ENCODE peak calls at places on chromosomes 11 and 22, in four cellular contexts. K is left ventricle myocardium inferior, U is kidney, X is A549. F is an unnamed sample.
A peak's percentile ranks its signal among the peaks of the same experiment; 100 is the strongest.

GRCh38 chr22:23827351-23827995 is 11.3 kb downstream of the DERL3 start:
- DNase-seq in X (no peak), K (no peak), U (peak; percentile 41), F (no peak)

GRCh38 chr11:97015327-97015726 is 625.5 kb downstream of the JRKL start:
- DNase-seq in K (no peak), U (no peak), X (no peak), F (no peak)

GRCh38 chr11:61791737-61792309 is 576 bp downstream of the TMEM258 start:
- DNase-seq in U (peak; percentile 76), X (peak; percentile 82), K (peak; percentile 32), F (peak; percentile 82)

GRCh38 chr11:46055371-46055770 is 65.9 kb downstream of the PHF21A start:
- DNase-seq in K (no peak), X (no peak), U (no peak), F (peak; percentile 82)

GRCh38 chr11:59801981-59802638 is 8.5 kb downstream of the MRPL16 start:
- DNase-seq in K (no peak), X (no peak), U (no peak), F (no peak)

GRCh38 chr11:26442131-26442530 is 110.2 kb downstream of the ANO3 start:
- DNase-seq in U (no peak), X (no peak), K (no peak), F (peak; percentile 59)

GRCh38 chr11:35658028-35658948 is 4.3 kb upstream of the TRIM44 start:
- DNase-seq in K (no peak), X (no peak), U (no peak), F (no peak)

GRCh38 chr11:34457607-34458006 is 18.9 kb downstream of the CAT start:
- DNase-seq in K (no peak), X (no peak), U (no peak), F (no peak)

GRCh38 chr11:17845431-17845881 is 110.9 kb downstream of the KCNC1 start:
- DNase-seq in X (no peak), U (no peak), K (no peak), F (peak; percentile 58)

GRCh38 chr22:41939981-41940852 is 6.7 kb downstream of the CENPM start:
- DNase-seq in K (no peak), U (peak; percentile 86), X (no peak), F (no peak)

GRCh38 chr11:130076774-130077481 is 7.2 kb downstream of the APLP2 start:
- DNase-seq in K (no peak), X (no peak), U (no peak), F (no peak)

GRCh38 chr11:43989162-43989961 is 46.9 kb downstream of the C11orf96 start:
- DNase-seq in U (peak; percentile 91), K (peak; percentile 77), X (no peak), F (no peak)

GRCh38 chr11:57240757-57241156 is 3.7 kb upstream of the APLNR start:
- DNase-seq in U (no peak), X (no peak), K (no peak), F (no peak)

GRCh38 chr22:48276933-48277867 is 1514.8 kb downstream of the TBC1D22A start:
- DNase-seq in K (no peak), U (peak; percentile 55), X (no peak), F (no peak)

GRCh38 chr22:19568337-19569311 is 44.4 kb upstream of the CLDN5 start:
- DNase-seq in U (no peak), X (no peak), K (no peak), F (peak; percentile 79)

GRCh38 chr11:86671386-86672006 is 920 bp downstream of the ME3 start:
- DNase-seq in U (peak; percentile 90), K (peak; percentile 88), X (peak; percentile 44), F (no peak)

GRCh38 chr11:130763087-130763980 is 152.9 kb downstream of the SNX19 start:
- DNase-seq in X (no peak), K (no peak), U (no peak), F (no peak)

GRCh38 chr11:80694385-80694784 is 1253.6 kb upstream of the TENM4 start:
- DNase-seq in X (no peak), K (no peak), U (no peak), F (no peak)

GRCh38 chr11:36213050-36213840 is 76.0 kb downstream of the COMMD9 start:
- DNase-seq in U (no peak), K (no peak), X (no peak), F (no peak)

GRCh38 chr11:63521896-63522295 is 14.7 kb upstream of the PLAAT4 start:
- DNase-seq in U (no peak), K (no peak), X (no peak), F (no peak)

GRCh38 chr11:82776377-82776776 is 42.7 kb upstream of the FAM181B start:
- DNase-seq in U (no peak), X (no peak), K (no peak), F (no peak)

GRCh38 chr11:114135737-114136151 is 76.2 kb downstream of the ZBTB16 start:
- DNase-seq in X (no peak), K (no peak), U (no peak), F (no peak)

GRCh38 chr22:44382461-44383038 is 69.8 kb upstream of the SHISAL1 start:
- DNase-seq in U (peak; percentile 43), X (no peak), K (no peak), F (no peak)

GRCh38 chr11:61087426-61088119 is 14.7 kb upstream of the CD5 start:
- DNase-seq in U (no peak), X (no peak), K (no peak), F (no peak)

GRCh38 chr11:19027829-19028595 is 32.5 kb downstream of the MRGPRX2 start:
- DNase-seq in K (no peak), U (no peak), X (peak; percentile 15), F (peak; percentile 27)

GRCh38 chr22:42300286-42301071 is 30.0 kb upstream of the TCF20 start:
- DNase-seq in K (no peak), U (no peak), X (no peak), F (no peak)

GRCh38 chr11:94825111-94825880 is 57.1 kb downstream of the AMOTL1 start:
- DNase-seq in U (no peak), K (no peak), X (no peak), F (no peak)

GRCh38 chr11:94820480-94820879 is 52.3 kb downstream of the AMOTL1 start:
- DNase-seq in X (no peak), U (no peak), K (no peak), F (no peak)

GRCh38 chr11:94821439-94821838 is 53.3 kb downstream of the AMOTL1 start:
- DNase-seq in U (peak; percentile 66), X (no peak), K (no peak), F (no peak)

GRCh38 chr11:94823127-94823732 is 55.1 kb downstream of the AMOTL1 start:
- DNase-seq in X (no peak), U (no peak), K (no peak), F (no peak)

GRCh38 chr11:94822080-94822479 is 53.9 kb downstream of the AMOTL1 start:
- DNase-seq in U (no peak), K (no peak), X (no peak), F (no peak)
- H3K4me3 ChIP-seq in U (no peak overlapping the region), K (no peak overlapping the region), X (no peak overlapping the region), F (no peak overlapping the region)

GRCh38 chr11:888290-889212 is 22.1 kb downstream of the CHID1 start:
- DNase-seq in K (no peak), X (no peak), U (no peak), F (no peak)
- H3K4me3 ChIP-seq in K (no peak overlapping the region), X (no peak overlapping the region), U (no peak overlapping the region), F (no peak overlapping the region)

DNA sequence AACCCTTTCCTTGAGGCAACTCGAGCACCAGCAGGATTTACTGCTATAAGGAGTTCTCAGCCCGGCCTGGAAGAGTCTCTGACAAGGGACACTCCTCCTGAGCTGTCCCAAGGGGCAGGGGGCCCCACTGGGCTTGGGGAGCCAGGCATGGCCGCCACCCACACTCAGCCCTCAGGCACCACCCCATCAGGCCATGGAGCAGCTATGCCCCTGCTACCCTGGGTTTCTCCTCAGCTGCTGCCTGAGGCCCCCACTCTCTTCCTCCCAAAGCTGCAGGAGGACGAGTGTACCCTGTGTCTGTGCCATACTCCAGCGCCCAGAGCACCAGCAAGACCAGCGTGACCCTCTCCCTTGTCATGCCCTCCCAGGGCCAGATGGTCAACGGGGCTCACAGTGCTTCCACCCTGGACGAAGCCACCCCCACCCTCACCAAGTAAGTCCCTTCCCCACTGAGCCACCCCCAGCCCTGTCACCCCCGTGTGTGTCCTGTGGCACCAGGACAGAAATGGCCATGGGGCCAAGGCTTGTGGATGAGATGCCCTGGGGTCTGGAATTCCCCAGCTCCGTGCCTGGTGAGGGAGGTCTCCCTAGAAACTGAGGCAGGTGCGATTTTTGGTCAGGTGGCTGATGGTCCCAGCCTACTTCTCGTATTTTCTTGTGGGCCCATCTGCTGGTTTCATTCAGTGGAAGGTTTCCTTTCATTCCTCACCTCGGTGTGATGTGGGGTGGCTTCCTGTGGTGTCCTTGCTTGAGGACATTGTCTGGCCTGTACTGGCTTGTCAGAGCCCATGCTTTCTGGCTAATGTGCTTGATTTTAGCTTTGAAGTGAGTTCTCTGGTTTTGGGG is 28.4 kb downstream of the TAB1 start:
- DNase-seq in X (no peak), K (no peak), U (peak; percentile 29), F (no peak)
- H3K4me3 ChIP-seq in X (no peak overlapping the region), K (no peak overlapping the region), U (no peak overlapping the region), F (no peak overlapping the region)

GRCh38 chr22:46563381-46564083 is 26.1 kb upstream of the CELSR1 start:
- DNase-seq in K (peak; percentile 83), U (peak; percentile 91), X (peak; percentile 71), F (no peak)

GRCh38 chr22:46564084-46564714 is 26.8 kb upstream of the CELSR1 start:
- DNase-seq in X (no peak), K (peak; percentile 53), U (no peak), F (no peak)

GRCh38 chr22:46557736-46558480 is 20.5 kb upstream of the CELSR1 start:
- DNase-seq in K (peak; percentile 56), U (peak; percentile 66), X (no peak), F (no peak)

GRCh38 chr22:46561435-46561905 is 24.1 kb upstream of the CELSR1 start:
- DNase-seq in X (peak; percentile 50), U (peak; percentile 39), K (peak; percentile 6), F (no peak)

DNA sequence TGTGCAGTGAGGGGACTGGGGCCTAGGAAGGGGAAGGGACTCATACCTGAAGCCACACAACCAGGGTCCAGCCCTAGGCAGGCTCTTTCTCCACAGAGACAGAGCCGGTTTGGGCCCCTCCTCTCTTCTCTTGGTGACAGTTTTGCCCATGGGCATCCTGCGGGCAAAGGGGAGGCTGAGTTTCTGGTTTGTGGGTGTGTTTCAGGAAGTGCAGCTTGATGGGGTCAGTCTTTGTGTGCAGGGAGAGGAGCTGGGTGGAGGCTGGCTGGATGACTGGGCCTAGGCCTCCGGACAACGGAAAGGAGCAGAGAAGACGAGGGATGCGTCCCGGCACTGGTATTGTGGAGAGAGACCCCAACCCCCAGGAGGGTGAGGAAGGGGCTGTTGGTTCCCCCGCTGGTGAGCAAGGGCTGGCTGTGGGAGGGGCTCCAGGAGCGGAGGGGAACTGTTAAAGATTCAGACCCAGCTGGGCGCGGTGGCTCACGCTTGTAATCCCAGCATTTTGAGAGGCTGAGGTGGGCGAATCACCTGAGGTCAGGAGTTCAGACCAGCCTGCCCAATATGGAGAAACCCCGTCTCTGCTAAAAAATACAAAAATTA is 23.4 kb upstream of the CELSR1 start:
- DNase-seq in K (peak; percentile 11), X (no peak), U (peak; percentile 63), F (no peak)
- H3K4me3 ChIP-seq in K (no peak overlapping the region), X (no peak overlapping the region), U (no peak overlapping the region), F (no peak overlapping the region)

GRCh38 chr11:64661146-64661545 is 61.9 kb downstream of the NRXN2 start:
- DNase-seq in U (peak; percentile 72), X (no peak), K (peak; percentile 40), F (peak; percentile 80)
- H3K4me3 ChIP-seq in U (no peak overlapping the region), X (no peak overlapping the region), K (peak overlapping the region; percentile 38), F (peak overlapping the region; percentile 38)

F was measured in skeletal muscle cell.